ENCODE peak calls at places on chromosome 22, in five cellular contexts. One of them, this sample, is unnamed.

GRCh38 chr22:35475545-35475944 is 65.1 kb upstream of the RASD2 start:
- DNase-seq in psoas muscle: no peak
- DNase-seq in AG04450: no peak
- DNase-seq in adipocyte: no peak
- DNase-seq in small intestine: no peak
- DNase-seq in this sample: no peak

GRCh38 chr22:20083157-20083890 is 3.3 kb downstream of the DGCR8 start:
- DNase-seq in psoas muscle: no peak
- DNase-seq in AG04450: no peak
- DNase-seq in adipocyte: no peak
- DNase-seq in small intestine: no peak
- DNase-seq in this sample: no peak

GRCh38 chr22:25362215-25362882 is 142.9 kb downstream of the CRYBB2 start:
- DNase-seq in psoas muscle: peak; percentile 79
- DNase-seq in AG04450: no peak
- DNase-seq in adipocyte: peak; percentile 85
- DNase-seq in small intestine: peak; percentile 46
- DNase-seq in this sample: no peak

GRCh38 chr22:30969532-30970355 is 679 bp downstream of the TUG1 start:
- DNase-seq in psoas muscle: no peak
- DNase-seq in AG04450: no peak
- DNase-seq in adipocyte: peak; percentile 74
- DNase-seq in small intestine: peak; percentile 46
- DNase-seq in this sample: no peak

GRCh38 chr22:31259798-31260473 is 32.4 kb downstream of the PIK3IP1 start:
- DNase-seq in psoas muscle: no peak
- DNase-seq in AG04450: no peak
- DNase-seq in adipocyte: no peak
- DNase-seq in small intestine: no peak
- DNase-seq in this sample: no peak

GRCh38 chr22:18056802-18057474 is 20.9 kb upstream of the PEX26 start:
- DNase-seq in psoas muscle: no peak
- DNase-seq in AG04450: no peak
- DNase-seq in adipocyte: no peak
- DNase-seq in small intestine: no peak
- DNase-seq in this sample: no peak

GRCh38 chr22:29124777-29125506 is 52.1 kb downstream of the KREMEN1 start:
- DNase-seq in psoas muscle: no peak
- DNase-seq in AG04450: no peak
- DNase-seq in adipocyte: no peak
- DNase-seq in small intestine: no peak
- DNase-seq in this sample: no peak

GRCh38 chr22:38489142-38489541 is 17.0 kb downstream of the DDX17 start:
- DNase-seq in psoas muscle: no peak
- DNase-seq in AG04450: no peak
- DNase-seq in adipocyte: no peak
- DNase-seq in small intestine: no peak
- DNase-seq in this sample: no peak

GRCh38 chr22:29031236-29031982 is 30.2 kb downstream of the C22orf31 start:
- DNase-seq in psoas muscle: peak; percentile 70
- DNase-seq in AG04450: peak; percentile 79
- DNase-seq in adipocyte: peak; percentile 90
- DNase-seq in small intestine: no peak
- DNase-seq in this sample: peak; percentile 74

GRCh38 chr22:32655068-32655467 is 146.4 kb upstream of the TIMP3 start:
- DNase-seq in psoas muscle: no peak
- DNase-seq in AG04450: no peak
- DNase-seq in adipocyte: no peak
- DNase-seq in small intestine: no peak
- DNase-seq in this sample: no peak

GRCh38 chr22:45424241-45424731 is 10.8 kb downstream of the RIBC2 start:
- DNase-seq in psoas muscle: peak; percentile 62
- DNase-seq in AG04450: no peak
- DNase-seq in adipocyte: no peak
- DNase-seq in small intestine: no peak
- DNase-seq in this sample: no peak

GRCh38 chr22:19997561-19998231 is 18.9 kb downstream of the ARVCF start:
- DNase-seq in psoas muscle: peak; percentile 44
- DNase-seq in AG04450: no peak
- DNase-seq in adipocyte: no peak
- DNase-seq in small intestine: no peak
- DNase-seq in this sample: no peak

GRCh38 chr22:19360300-19360792 is 68.8 kb upstream of the CLTCL1 start:
- DNase-seq in psoas muscle: no peak
- DNase-seq in AG04450: no peak
- DNase-seq in adipocyte: no peak
- DNase-seq in small intestine: no peak
- DNase-seq in this sample: no peak

GRCh38 chr22:32824531-32825315 is 23.2 kb downstream of the TIMP3 start:
- DNase-seq in psoas muscle: no peak
- DNase-seq in AG04450: no peak
- DNase-seq in adipocyte: no peak
- DNase-seq in small intestine: no peak
- DNase-seq in this sample: no peak

GRCh38 chr22:19524170-19525115 is at the start of gene CLDN5:
- DNase-seq in psoas muscle: peak; percentile 74
- DNase-seq in AG04450: no peak
- DNase-seq in adipocyte: peak; percentile 23
- DNase-seq in small intestine: no peak
- DNase-seq in this sample: no peak

GRCh38 chr22:44304354-44304753 is 8.4 kb downstream of the SHISAL1 start:
- DNase-seq in psoas muscle: no peak
- DNase-seq in AG04450: no peak
- DNase-seq in adipocyte: peak; percentile 39
- DNase-seq in small intestine: no peak
- DNase-seq in this sample: peak; percentile 25

GRCh38 chr22:24285245-24285644 is 14.6 kb downstream of the SPECC1L start:
- DNase-seq in psoas muscle: no peak
- DNase-seq in AG04450: no peak
- DNase-seq in adipocyte: peak; percentile 53
- DNase-seq in small intestine: no peak
- DNase-seq in this sample: no peak

GRCh38 chr22:20011993-20012740 is 4.5 kb downstream of the ARVCF start:
- DNase-seq in psoas muscle: peak; percentile 44
- DNase-seq in AG04450: no peak
- DNase-seq in adipocyte: no peak
- DNase-seq in small intestine: no peak
- DNase-seq in this sample: no peak

GRCh38 chr22:28051787-28052356 is 132.8 kb upstream of the PITPNB start:
- DNase-seq in psoas muscle: peak; percentile 88
- DNase-seq in AG04450: no peak
- DNase-seq in adipocyte: peak; percentile 82
- DNase-seq in small intestine: peak; percentile 54
- DNase-seq in this sample: no peak

GRCh38 chr22:43234299-43234988 is 47.5 kb upstream of the TTLL12 start:
- DNase-seq in psoas muscle: no peak
- DNase-seq in AG04450: no peak
- DNase-seq in adipocyte: no peak
- DNase-seq in small intestine: no peak
- DNase-seq in this sample: no peak

GRCh38 chr22:27747396-27748256 is 53.9 kb downstream of the MN1 start:
- DNase-seq in psoas muscle: no peak
- DNase-seq in AG04450: no peak
- DNase-seq in adipocyte: peak; percentile 75
- DNase-seq in small intestine: no peak
- DNase-seq in this sample: no peak

GRCh38 chr22:19717691-19718254 is 3.5 kb downstream of the SEPTIN5 start:
- DNase-seq in psoas muscle: peak; percentile 88
- DNase-seq in AG04450: peak; percentile 7
- DNase-seq in adipocyte: peak; percentile 89
- DNase-seq in small intestine: peak; percentile 48
- DNase-seq in this sample: peak; percentile 10

GRCh38 chr22:42697542-42698013 is 23.1 kb downstream of the A4GALT start:
- DNase-seq in psoas muscle: peak; percentile 97
- DNase-seq in AG04450: peak; percentile 44
- DNase-seq in adipocyte: peak; percentile 49
- DNase-seq in small intestine: peak; percentile 65
- DNase-seq in this sample: no peak

GRCh38 chr22:19514831-19515565 is 9.2 kb downstream of the CLDN5 start:
- DNase-seq in psoas muscle: no peak
- DNase-seq in AG04450: no peak
- DNase-seq in adipocyte: no peak
- DNase-seq in small intestine: no peak
- DNase-seq in this sample: no peak

GRCh38 chr22:38243007-38243775 is 29.6 kb downstream of the TMEM184B start:
- DNase-seq in psoas muscle: peak; percentile 71
- DNase-seq in AG04450: peak; percentile 45
- DNase-seq in adipocyte: no peak
- DNase-seq in small intestine: peak; percentile 86
- DNase-seq in this sample: no peak

GRCh38 chr22:46922037-46922436 is 159.6 kb downstream of the TBC1D22A start:
- DNase-seq in psoas muscle: no peak
- DNase-seq in AG04450: no peak
- DNase-seq in adipocyte: no peak
- DNase-seq in small intestine: no peak
- DNase-seq in this sample: no peak

GRCh38 chr22:50276143-50276542 is 6.0 kb upstream of the MAPK11 start:
- DNase-seq in psoas muscle: no peak
- DNase-seq in AG04450: no peak
- DNase-seq in adipocyte: peak; percentile 49
- DNase-seq in small intestine: peak; percentile 61
- DNase-seq in this sample: no peak

GRCh38 chr22:42714768-42715430 is 5.8 kb downstream of the A4GALT start:
- DNase-seq in psoas muscle: no peak
- DNase-seq in AG04450: no peak
- DNase-seq in adipocyte: no peak
- DNase-seq in small intestine: no peak
- DNase-seq in this sample: no peak

GRCh38 chr22:19045094-19045493 is 77.1 kb downstream of the DGCR2 start:
- DNase-seq in psoas muscle: no peak
- DNase-seq in AG04450: no peak
- DNase-seq in adipocyte: no peak
- DNase-seq in small intestine: peak; percentile 10
- DNase-seq in this sample: no peak

GRCh38 chr22:36612458-36612857 is 83.5 kb upstream of the EIF3D start:
- DNase-seq in psoas muscle: no peak
- DNase-seq in AG04450: peak; percentile 11
- DNase-seq in adipocyte: no peak
- DNase-seq in small intestine: no peak
- DNase-seq in this sample: peak; percentile 8

GRCh38 chr22:36617694-36618522 is 85.6 kb downstream of the CACNG2 start:
- DNase-seq in psoas muscle: no peak
- DNase-seq in AG04450: no peak
- DNase-seq in adipocyte: no peak
- DNase-seq in small intestine: no peak
- DNase-seq in this sample: no peak

GRCh38 chr22:36613958-36614357 is 85.0 kb upstream of the EIF3D start:
- DNase-seq in psoas muscle: no peak
- DNase-seq in AG04450: no peak
- DNase-seq in adipocyte: no peak
- DNase-seq in small intestine: no peak
- DNase-seq in this sample: no peak

GRCh38 chr22:36619797-36620390 is 83.7 kb downstream of the CACNG2 start:
- DNase-seq in psoas muscle: no peak
- DNase-seq in AG04450: no peak
- DNase-seq in adipocyte: no peak
- DNase-seq in small intestine: no peak
- DNase-seq in this sample: no peak

DNA sequence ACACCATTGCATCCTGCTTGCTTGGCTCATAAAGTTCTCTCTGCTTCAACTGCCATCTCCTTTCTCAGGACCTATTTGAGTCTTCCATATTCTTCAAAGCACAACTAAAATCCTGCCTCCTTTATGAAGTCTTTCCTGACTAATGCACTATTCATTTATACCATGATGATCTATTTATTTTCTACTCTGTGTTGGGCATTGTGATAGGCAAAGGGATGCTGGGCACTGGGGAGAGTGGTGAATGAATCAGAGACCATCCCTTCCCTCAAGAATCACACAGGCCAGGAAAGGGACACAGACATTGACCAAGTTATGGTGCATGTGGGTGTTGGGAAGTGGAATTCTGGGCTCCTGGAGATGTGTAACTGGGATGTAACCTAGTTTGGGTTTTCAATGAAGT is 86.9 kb downstream of the CACNG2 start:
- DNase-seq in psoas muscle: no peak
- DNase-seq in AG04450: no peak
- DNase-seq in adipocyte: no peak
- DNase-seq in small intestine: no peak
- DNase-seq in this sample: no peak
- H3K27me3 ChIP-seq in psoas muscle: peaks cover 9% of the 10 kb centered on the region
- H3K27me3 ChIP-seq in AG04450: peaks cover 22% of the 10 kb centered on the region
- H3K27me3 ChIP-seq in adipocyte: peaks cover 68% of the 10 kb centered on the region
- H3K27me3 ChIP-seq in small intestine: no peaks in the 10 kb centered on the region
- H3K27me3 ChIP-seq in this sample: peaks cover 12% of the 10 kb centered on the region

GRCh38 chr22:22042009-22042408 is 59.4 kb upstream of the TOP3B start:
- DNase-seq in psoas muscle: no peak
- DNase-seq in AG04450: no peak
- DNase-seq in adipocyte: no peak
- DNase-seq in small intestine: no peak
- DNase-seq in this sample: no peak
- H3K27me3 ChIP-seq in psoas muscle: no peaks in the 10 kb centered on the region
- H3K27me3 ChIP-seq in AG04450: peaks cover 14% of the 10 kb centered on the region
- H3K27me3 ChIP-seq in adipocyte: peaks cover 28% of the 10 kb centered on the region
- H3K27me3 ChIP-seq in small intestine: no peaks in the 10 kb centered on the region
- H3K27me3 ChIP-seq in this sample: peaks cover 4% of the 10 kb centered on the region

DNA sequence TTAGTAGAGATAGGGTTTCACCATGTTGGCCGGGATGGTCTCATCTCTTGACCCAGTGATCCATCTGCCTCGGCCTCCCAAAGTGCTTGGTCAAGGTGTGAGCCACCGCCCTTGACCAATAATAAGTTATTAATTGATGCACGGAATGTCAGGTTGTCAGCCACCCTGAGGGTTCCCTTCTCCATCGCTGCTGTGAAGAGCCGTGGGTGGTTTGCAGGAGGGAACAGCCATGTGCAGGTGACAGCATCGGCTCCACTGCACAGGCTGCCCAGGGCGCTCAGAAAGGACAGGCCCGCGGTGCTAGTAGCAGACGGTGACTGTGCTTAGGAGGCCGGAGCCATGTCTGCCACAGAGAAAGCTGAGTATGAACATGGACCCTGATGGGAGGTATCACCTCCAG is 814.0 kb downstream of the BRD1 start:
- DNase-seq in psoas muscle: no peak
- DNase-seq in AG04450: no peak
- DNase-seq in adipocyte: no peak
- DNase-seq in small intestine: no peak
- DNase-seq in this sample: no peak
- H3K27me3 ChIP-seq in psoas muscle: peaks cover 1% of the 10 kb centered on the region
- H3K27me3 ChIP-seq in AG04450: no peaks in the 10 kb centered on the region
- H3K27me3 ChIP-seq in adipocyte: peaks cover 4% of the 10 kb centered on the region
- H3K27me3 ChIP-seq in small intestine: no peaks in the 10 kb centered on the region
- H3K27me3 ChIP-seq in this sample: no peaks in the 10 kb centered on the region

GRCh38 chr22:23065495-23066122 is 4.7 kb upstream of the GNAZ start:
- DNase-seq in psoas muscle: peak; percentile 12
- DNase-seq in AG04450: no peak
- DNase-seq in adipocyte: no peak
- DNase-seq in small intestine: no peak
- DNase-seq in this sample: no peak

GRCh38 chr22:23065069-23065451 is 5.3 kb upstream of the GNAZ start:
- DNase-seq in psoas muscle: peak; percentile 23
- DNase-seq in AG04450: no peak
- DNase-seq in adipocyte: no peak
- DNase-seq in small intestine: no peak
- DNase-seq in this sample: no peak

GRCh38 chr22:23067023-23067650 is 3.2 kb upstream of the GNAZ start:
- DNase-seq in psoas muscle: peak; percentile 19
- DNase-seq in AG04450: no peak
- DNase-seq in adipocyte: no peak
- DNase-seq in small intestine: no peak
- DNase-seq in this sample: no peak

GRCh38 chr22:23067691-23068090 is 2.6 kb upstream of the GNAZ start:
- DNase-seq in psoas muscle: peak; percentile 10
- DNase-seq in AG04450: no peak
- DNase-seq in adipocyte: no peak
- DNase-seq in small intestine: no peak
- DNase-seq in this sample: no peak

GRCh38 chr22:23066200-23067022 is 3.9 kb upstream of the GNAZ start:
- DNase-seq in psoas muscle: peak; percentile 41
- DNase-seq in AG04450: no peak
- DNase-seq in adipocyte: no peak
- DNase-seq in small intestine: no peak
- DNase-seq in this sample: no peak
- H3K27me3 ChIP-seq in psoas muscle: peaks cover 2% of the 10 kb centered on the region
- H3K27me3 ChIP-seq in AG04450: peaks cover 11% of the 10 kb centered on the region
- H3K27me3 ChIP-seq in adipocyte: peaks cover 52% of the 10 kb centered on the region
- H3K27me3 ChIP-seq in small intestine: no peaks in the 10 kb centered on the region
- H3K27me3 ChIP-seq in this sample: no peaks in the 10 kb centered on the region